ENCODE peak calls at places on chromosomes 16 and 17, in six cellular contexts. H, M, X, A, B and R are unnamed samples.

GRCh38 chr17:18117533-18117932 is 9.0 kb downstream of the MYO15A start:
- DNase-seq in A (no peak), H (no peak), M (no peak), B (no peak), X (no peak), R (no peak)

GRCh38 chr16:24577167-24577566 is 37.8 kb downstream of the RBBP6 start:
- DNase-seq in M (no peak), H (no peak), A (no peak), B (no peak), X (no peak), R (no peak)

GRCh38 chr17:37446027-37446426 is 39.3 kb downstream of the TADA2A start:
- DNase-seq in X (no peak), M (no peak), A (no peak), B (no peak), H (no peak), R (peak)

GRCh38 chr17:4947411-4948165 is 742 bp downstream of the PFN1 start:
- DNase-seq in M (peak), B (peak), A (no peak), H (peak), X (no peak), R (no peak)

GRCh38 chr16:30722443-30722842 is 23.5 kb downstream of the SRCAP start:
- DNase-seq in H (peak), A (no peak), X (no peak), B (no peak), M (peak), R (no peak)

GRCh38 chr17:12489307-12489706 is 176.4 kb upstream of the MYOCD start:
- DNase-seq in A (no peak), M (no peak), X (no peak), B (no peak), H (no peak), R (no peak)

GRCh38 chr16:49929606-49930005 is 73.7 kb upstream of the ZNF423 start:
- DNase-seq in A (no peak), M (no peak), B (no peak), X (no peak), H (no peak), R (no peak)

GRCh38 chr17:1462164-1463112 is 6.4 kb upstream of the CRK start:
- DNase-seq in X (no peak), H (no peak), B (no peak), A (no peak), M (no peak), R (no peak)

GRCh38 chr17:41654134-41654907 is 29.9 kb upstream of the KRT17 start:
- DNase-seq in X (no peak), A (no peak), B (no peak), M (peak), H (no peak), R (no peak)

GRCh38 chr17:32673964-32674363 is 187.2 kb downstream of the CDK5R1 start:
- DNase-seq in B (no peak), A (no peak), M (no peak), H (no peak), X (no peak), R (no peak)

GRCh38 chr16:49489686-49490320 is 116.2 kb downstream of the C16orf78 start:
- DNase-seq in H (no peak), A (no peak), B (no peak), X (no peak), M (no peak), R (no peak)

DNA sequence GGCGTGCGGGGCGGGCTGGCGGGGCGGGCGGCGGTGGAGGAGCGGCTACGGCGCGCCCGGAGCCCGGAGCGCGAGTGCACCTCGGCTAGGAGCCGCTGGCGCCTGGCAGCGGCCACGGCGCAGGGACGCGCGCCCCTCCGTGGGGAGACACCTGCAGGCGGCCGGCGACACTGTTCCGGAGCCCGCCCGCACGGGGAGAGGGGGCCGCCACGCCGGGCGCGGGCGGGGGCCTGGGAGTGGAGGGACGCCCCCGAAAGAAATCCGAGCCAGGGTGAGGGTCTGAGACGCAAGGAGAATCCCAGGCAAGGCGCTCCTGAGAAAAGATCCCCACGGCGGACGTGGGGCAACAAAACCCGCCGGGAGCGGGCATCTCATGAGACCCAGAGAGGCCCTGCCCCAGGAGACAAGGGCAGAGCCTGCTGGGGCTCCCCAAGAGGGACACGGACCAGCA is at the start of gene GSG1L:
- DNase-seq in X (no peak), A (no peak), B (no peak), H (no peak), M (no peak), R (no peak)
- TF ChIP-seq CTCF in X (no peak), A (peak), B (no peak), H (no peak), M (no peak), R (no peak)

GRCh38 chr17:82281502-82282238 is 8.2 kb upstream of the CSNK1D start:
- DNase-seq in B (no peak), X (no peak), M (no peak), H (peak), A (no peak), R (no peak)
- H3K4me3 ChIP-seq in B (no peak), X (no peak), M (no peak), H (no peak), A (no peak), R (no peak)

GRCh38 chr16:9311303-9311954 is 220.0 kb downstream of the HAPSTR1 start:
- DNase-seq in X (no peak), H (peak), B (no peak), A (no peak), M (peak), R (no peak)

GRCh38 chr16:9318764-9319163 is 227.3 kb downstream of the HAPSTR1 start:
- DNase-seq in H (peak), A (no peak), B (no peak), X (no peak), M (peak), R (no peak)

GRCh38 chr16:9316008-9316407 is 224.6 kb downstream of the HAPSTR1 start:
- DNase-seq in A (no peak), X (no peak), H (no peak), M (no peak), B (no peak), R (no peak)

DNA sequence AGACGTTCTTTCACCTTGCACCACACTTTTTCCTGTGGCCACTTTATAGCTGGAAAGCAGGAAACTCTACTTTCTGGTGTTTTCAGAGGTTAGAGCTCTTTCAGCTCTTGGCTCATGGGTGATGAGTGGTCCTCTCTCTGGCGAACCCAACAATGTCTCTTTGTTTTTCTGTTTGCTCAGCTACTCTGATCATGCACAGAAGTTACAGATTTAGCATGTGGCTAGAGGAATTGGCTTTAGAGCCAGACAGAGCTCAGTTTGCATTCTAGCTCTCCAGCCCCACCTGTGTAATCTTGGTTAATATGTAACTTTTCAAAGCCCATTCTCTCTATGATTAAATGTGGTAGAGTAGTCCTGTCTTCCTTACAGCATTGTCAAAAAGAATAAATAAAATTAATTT is 225.2 kb downstream of the HAPSTR1 start:
- DNase-seq in H (no peak), A (no peak), M (no peak), X (no peak), B (no peak), R (no peak)
- TF ChIP-seq CTCF in H (no peak), A (no peak), M (no peak), X (no peak), B (no peak), R (no peak)

DNA sequence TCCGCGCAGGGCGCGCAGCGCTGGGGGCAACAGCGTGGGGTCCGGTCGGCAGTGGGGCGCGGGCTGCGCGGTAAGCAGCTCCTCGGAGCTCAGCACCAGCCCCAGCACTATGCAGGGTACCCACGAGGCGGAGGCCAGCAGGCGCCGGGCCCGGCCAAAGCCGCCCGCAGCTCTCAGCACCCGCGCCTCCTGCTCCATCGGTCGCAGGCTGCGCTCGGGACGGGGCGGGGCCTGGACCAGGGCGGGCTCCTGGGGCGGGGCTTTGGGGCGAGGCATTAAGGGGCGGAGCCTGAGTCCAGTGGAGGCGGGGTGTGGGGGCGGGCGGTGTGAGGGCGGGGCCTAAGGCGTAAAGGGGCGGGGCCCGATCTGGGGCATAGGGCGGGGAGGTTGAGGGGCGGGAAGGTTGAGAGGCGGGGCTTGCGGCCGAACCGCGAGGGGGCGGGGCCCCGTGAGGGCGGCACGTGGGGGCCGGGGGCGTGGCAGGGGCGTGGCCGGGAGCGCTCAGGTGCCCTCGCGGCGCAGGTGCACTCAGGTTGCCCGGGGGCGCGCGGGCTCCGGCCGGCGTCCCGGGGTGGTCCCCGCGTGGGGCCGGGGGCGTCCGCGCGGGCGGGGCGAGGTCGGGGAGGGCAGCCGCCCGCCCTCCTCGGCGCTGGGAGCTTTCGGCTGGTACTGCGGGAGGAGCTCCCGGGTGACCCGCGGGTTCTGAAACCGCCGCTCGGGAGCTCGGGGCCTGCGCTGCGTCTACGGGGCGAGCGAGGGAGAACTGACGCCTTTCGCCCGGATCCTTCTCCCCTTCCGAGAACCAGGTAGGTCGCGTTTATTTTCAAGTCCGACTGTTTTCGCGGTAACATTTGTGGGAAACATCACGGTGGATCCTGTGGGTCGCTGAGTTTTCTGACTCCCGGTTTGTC is 1.4 kb upstream of the SLC22A31 start:
- DNase-seq in B (peak), X (no peak), A (no peak), M (peak), H (peak), R (no peak)
- H3K4me3 ChIP-seq in B (peak), X (peak), A (peak), M (peak), H (peak), R (no peak)

DNA sequence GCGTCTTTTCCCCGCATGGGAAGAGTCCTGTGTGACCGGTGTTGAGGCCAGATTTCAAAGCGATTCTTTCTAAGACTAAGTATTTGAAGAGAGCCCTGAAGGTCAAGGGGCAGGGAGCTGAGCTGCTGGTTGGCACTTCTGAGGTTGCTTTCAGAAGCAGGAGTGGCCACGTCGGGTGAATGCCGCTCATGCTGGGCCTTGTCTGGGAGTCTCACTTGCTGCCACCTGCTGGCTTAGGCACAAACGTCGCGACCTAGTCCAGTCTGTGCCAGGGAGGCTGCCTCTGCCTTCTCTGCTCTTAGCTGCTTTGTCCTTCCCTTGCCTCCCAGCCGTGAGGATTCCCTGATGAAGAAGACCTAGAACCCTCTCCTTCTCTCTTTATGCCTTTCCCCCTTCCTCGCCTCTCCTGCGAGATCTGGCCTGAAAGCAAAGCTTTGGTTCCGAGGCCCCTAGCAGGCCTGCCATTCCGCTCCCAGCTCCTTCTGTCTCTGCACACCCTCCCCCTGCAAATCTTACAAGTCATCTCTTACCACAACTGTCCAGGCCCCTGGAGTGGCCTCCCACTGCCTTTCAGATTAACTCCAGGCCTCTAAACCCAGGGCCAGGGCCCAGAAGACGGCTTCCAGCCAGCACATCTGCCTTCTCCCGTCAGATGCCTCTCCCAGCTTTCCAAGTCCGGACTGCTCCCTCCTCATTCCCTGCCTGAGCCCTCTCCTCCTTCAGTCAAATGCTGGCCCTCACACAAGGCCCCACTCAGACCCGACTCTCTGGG is 11.4 kb downstream of the CTNS start:
- DNase-seq in H (peak), M (peak), B (peak), X (no peak), A (no peak), R (no peak)
- TF ChIP-seq CTCF in H (peak), M (peak), B (peak), X (peak), A (no peak), R (peak)

DNA sequence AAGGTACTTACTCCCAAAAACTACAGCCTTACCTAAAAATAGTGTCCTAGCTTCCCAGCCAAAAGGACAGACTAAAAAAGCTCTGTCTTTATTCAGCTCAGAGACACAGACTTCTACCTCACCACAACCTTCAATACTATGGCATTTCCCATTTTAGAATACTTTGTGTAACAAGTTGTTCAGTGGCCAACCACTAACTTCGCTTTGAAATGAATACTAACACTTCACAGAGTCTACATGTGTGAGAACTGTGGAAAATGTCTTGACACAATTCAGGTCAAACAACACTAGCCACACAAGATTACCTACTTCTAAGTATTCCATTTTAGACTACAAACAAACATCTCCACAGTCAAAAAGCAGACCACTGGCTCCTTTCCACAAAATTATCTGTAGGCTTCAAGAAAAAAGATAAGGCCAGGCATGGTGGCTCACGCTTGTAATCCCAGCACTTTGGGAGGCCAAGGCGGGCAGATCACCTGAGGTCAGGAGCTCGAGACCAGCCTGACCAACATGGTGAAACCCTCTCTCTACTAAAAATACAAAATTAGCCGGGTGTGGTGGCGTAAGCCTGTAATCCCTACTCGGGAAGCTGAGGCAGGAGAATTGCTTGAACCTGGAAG is 3.2 kb downstream of the HELZ start:
- DNase-seq in B (no peak), A (no peak), H (no peak), X (no peak), M (no peak), R (no peak)
- H3K4me3 ChIP-seq in B (no peak), A (no peak), H (no peak), X (no peak), M (no peak), R (no peak)

GRCh38 chr17:50426814-50427787 is 1.1 kb downstream of the ACSF2 start:
- DNase-seq in A (no peak), M (peak), H (peak), B (peak), X (no peak), R (no peak)
- TF ChIP-seq CTCF in A (peak), M (peak), H (peak), B (no peak), X (peak), R (no peak)

DNA sequence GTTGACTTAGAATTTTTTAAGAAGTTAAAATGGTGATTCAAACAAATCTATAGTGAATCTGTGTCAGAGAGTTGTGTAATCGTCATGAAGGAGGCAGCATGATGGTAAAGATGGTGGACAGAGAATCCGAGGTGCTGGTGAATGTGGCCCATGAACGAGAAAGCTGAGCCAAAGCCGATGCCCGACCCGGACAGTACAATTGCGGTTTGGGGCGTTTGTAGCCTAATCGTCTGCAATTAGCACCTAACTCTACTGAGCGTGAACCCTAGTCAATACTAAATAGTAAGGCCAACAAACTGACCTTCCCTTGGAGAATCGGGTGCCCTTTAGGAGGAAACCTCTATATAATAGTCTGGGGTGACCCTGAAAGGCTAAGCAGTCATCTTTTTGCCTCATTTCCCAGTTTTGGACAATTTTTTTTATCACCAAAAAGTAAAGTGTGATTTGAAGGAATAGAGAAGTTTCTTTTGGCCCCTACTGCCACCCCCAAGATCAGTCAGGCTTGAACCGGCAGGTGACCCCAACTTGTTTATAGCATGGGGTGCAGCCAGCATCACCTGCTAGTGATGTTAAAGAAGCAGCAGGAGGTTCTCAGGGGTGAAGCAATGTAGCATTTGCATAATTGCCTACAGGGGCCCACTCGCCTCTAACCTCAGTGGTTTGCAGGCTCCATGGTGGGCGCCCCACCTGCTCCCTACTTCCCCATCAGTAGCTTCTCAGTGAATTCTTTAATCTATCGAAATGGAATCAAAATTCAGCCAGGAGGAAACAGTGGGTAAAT is 11.3 kb downstream of the IRF8 start:
- DNase-seq in M (no peak), H (no peak), X (no peak), A (no peak), B (no peak), R (no peak)
- H3K4me3 ChIP-seq in M (no peak), H (no peak), X (no peak), A (no peak), B (no peak), R (no peak)

DNA sequence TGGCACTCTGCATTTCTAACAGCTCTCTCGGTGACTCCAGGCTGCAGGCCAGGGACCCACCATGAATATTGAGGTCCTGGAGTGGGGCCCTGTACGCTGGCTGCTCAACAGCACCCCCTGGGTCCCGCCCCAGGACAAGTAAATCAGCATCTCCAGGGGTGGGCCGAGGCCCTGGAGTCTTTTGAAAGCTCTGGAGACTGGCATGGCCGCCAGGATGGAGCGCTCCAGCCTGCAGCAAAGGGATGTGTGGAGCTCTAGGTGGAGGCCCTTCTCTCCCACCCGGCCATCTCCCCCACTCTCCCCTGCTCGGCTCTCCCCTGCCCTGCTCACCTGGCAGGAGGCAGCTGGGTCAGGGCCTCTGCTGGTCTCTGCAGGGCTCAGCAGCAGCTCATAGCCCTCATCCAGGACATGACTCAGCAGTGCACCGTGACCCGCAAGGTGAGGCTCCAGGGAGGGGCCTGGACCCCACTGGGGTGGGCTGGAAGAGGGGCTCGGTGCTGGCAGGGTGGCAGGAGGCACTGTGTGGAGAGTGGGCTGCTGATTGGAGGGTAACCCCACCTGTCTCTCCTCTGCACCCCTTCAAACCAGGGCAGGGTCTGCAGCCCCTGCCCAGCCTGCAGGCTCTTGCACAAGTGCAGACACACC is 16.6 kb downstream of the SGSH start:
- DNase-seq in M (no peak), B (no peak), H (peak), X (no peak), A (no peak), R (no peak)
- TF ChIP-seq CTCF in M (no peak), B (no peak), H (peak), X (no peak), A (no peak), R (no peak)